ENCODE peak calls at places on chromosomes 4 and X, in five cellular contexts. Y is mesendoderm; Q is NCI-H226; M is effector CD4-positive, alpha-beta T cell; U is NCI-H2081. J is an unnamed sample.

GRCh38 chr4:174215936-174216699 is 67.3 kb downstream of the FBXO8 start:
- DNase-seq in U (no peak), Q (no peak), Y (peak; percentile 63), M (no peak), J (no peak)

GRCh38 chr4:123361195-123361861 is 35.3 kb upstream of the SPRY1 start:
- DNase-seq in M (no peak), U (no peak), Q (peak; percentile 40), Y (no peak), J (no peak)

GRCh38 chr4:1608821-1609500 is 75.2 kb downstream of the FAM53A start:
- DNase-seq in M (no peak), Q (no peak), U (no peak), Y (no peak), J (no peak)

GRCh38 chr4:45629717-45630116 is 494.1 kb downstream of the GABRG1 start:
- DNase-seq in Q (no peak), M (no peak), Y (no peak), U (no peak), J (no peak)

GRCh38 chr4:81173213-81173612 is 41.8 kb downstream of the PRKG2 start:
- DNase-seq in M (no peak), Q (no peak), U (no peak), Y (no peak), J (no peak)

GRCh38 chr4:179867300-179867878 is 2375.8 kb upstream of the TENM3 start:
- DNase-seq in Q (no peak), Y (peak; percentile 95), M (no peak), U (peak; percentile 78), J (peak; percentile 9)

GRCh38 chrX:63932006-63932405 is 147.0 kb upstream of the ARHGEF9 start:
- DNase-seq in Y (peak; percentile 6), Q (no peak), U (no peak), M (no peak), J (no peak)

GRCh38 chr4:154030152-154030551 is 241.3 kb upstream of the SFRP2 start:
- DNase-seq in M (no peak), U (peak; percentile 17), Q (no peak), Y (peak; percentile 15), J (no peak)

GRCh38 chr4:185838514-185839203 is 26.7 kb upstream of the SORBS2 start:
- DNase-seq in M (no peak), U (no peak), Q (no peak), Y (peak; percentile 91), J (no peak)

GRCh38 chr4:77994194-77994721 is 62.9 kb upstream of the FRAS1 start:
- DNase-seq in Y (peak; percentile 93), U (no peak), Q (peak; percentile 50), M (no peak), J (no peak)

GRCh38 chrX:41596586-41596985 is 92.2 kb upstream of the GPR34 start:
- DNase-seq in Y (no peak), M (no peak), Q (no peak), U (no peak), J (no peak)

GRCh38 chrX:30830544-30830943 is 58.5 kb downstream of the TAB3 start:
- DNase-seq in M (no peak), U (no peak), Y (no peak), Q (no peak), J (no peak)

GRCh38 chr4:15164571-15164970 is 162.3 kb downstream of the CPEB2 start:
- DNase-seq in Y (no peak), Q (peak; percentile 75), M (no peak), U (no peak), J (no peak)

GRCh38 chr4:112910109-112910736 is 139.2 kb upstream of the ANK2 start:
- DNase-seq in Y (no peak), U (peak; percentile 20), Q (peak; percentile 27), M (no peak), J (no peak)

GRCh38 chrX:17703201-17703600 is 34.1 kb upstream of the SCML1 start:
- DNase-seq in U (no peak), Y (no peak), M (no peak), Q (no peak), J (no peak)

GRCh38 chrX:42531431-42531830 is 246.5 kb downstream of the PPP1R2C start:
- DNase-seq in M (peak; percentile 3), U (no peak), Q (no peak), Y (peak; percentile 83), J (no peak)

GRCh38 chrX:1249101-1249887 is 19.3 kb upstream of the CSF2RA start:
- DNase-seq in U (no peak), Q (peak; percentile 86), Y (peak; percentile 97), M (no peak), J (no peak)

GRCh38 chr4:95660719-95661118 is 111.9 kb upstream of the UNC5C start:
- DNase-seq in U (no peak), Q (no peak), M (no peak), Y (no peak), J (no peak)

GRCh38 chr4:141642068-141642467 is 5.7 kb downstream of the IL15 start:
- DNase-seq in M (no peak), U (no peak), Y (no peak), Q (no peak), J (no peak)

GRCh38 chr4:54386693-54387092 is 157.6 kb downstream of the PDGFRA start:
- DNase-seq in Q (no peak), Y (no peak), M (no peak), U (no peak), J (no peak)

GRCh38 chr4:91598696-91599095 is 705.1 kb upstream of the GRID2 start:
- DNase-seq in M (no peak), Q (no peak), U (no peak), Y (no peak), J (no peak)

GRCh38 chr4:17619416-17620105 is 5.1 kb downstream of the MED28 start:
- DNase-seq in U (no peak), Q (no peak), M (no peak), Y (no peak), J (no peak)

GRCh38 chr4:48804584-48805301 is 24.7 kb upstream of the FRYL start:
- DNase-seq in Y (no peak), M (no peak), Q (no peak), U (no peak), J (no peak)

GRCh38 chrX:10041383-10041782 is 74.2 kb downstream of the CLDN34 start:
- DNase-seq in Q (peak; percentile 9), Y (no peak), U (no peak), M (no peak), J (no peak)

GRCh38 chr4:24394041-24394440 is 190.3 kb downstream of the DHX15 start:
- DNase-seq in M (no peak), U (no peak), Y (peak; percentile 89), Q (peak; percentile 74), J (no peak)

GRCh38 chrX:154096140-154097002 is 1.1 kb downstream of the MECP2 start:
- DNase-seq in Q (no peak), M (no peak), Y (no peak), U (no peak), J (no peak)

GRCh38 chr4:83639849-83640493 is 104.1 kb downstream of the GPAT3 start:
- DNase-seq in Q (peak; percentile 22), Y (peak; percentile 73), M (peak; percentile 48), U (peak; percentile 23), J (peak; percentile 72)

GRCh38 chr4:147546341-147546740 is 65.4 kb downstream of the EDNRA start:
- DNase-seq in M (no peak), U (no peak), Q (peak; percentile 6), Y (no peak), J (no peak)